ENCODE peak calls at places on chromosome 2, in seven cellular contexts. R is endothelial cell of umbilical vein; Y is tibial artery; T is HCT116; P is GM06990; I is CD8-positive, alpha-beta T cell; X is uterus. D is an unnamed sample.

GRCh38 chr2:100924520-100925451 is 77.3 kb upstream of the RPL31 start:
- DNase-seq in R (peak; percentile 99), Y (no peak), T (no peak), P (peak; percentile 53), I (no peak), X (peak; percentile 29), D (peak; percentile 43)

GRCh38 chr2:216989335-216990129 is 129.7 kb upstream of the TNP1 start:
- DNase-seq in R (no peak), Y (no peak), T (no peak), P (no peak), I (no peak), X (no peak), D (no peak)

GRCh38 chr2:143068094-143068890 is 60.9 kb upstream of the ARHGAP15 start:
- DNase-seq in R (peak; percentile 6), Y (no peak), T (no peak), P (no peak), I (no peak), X (no peak), D (no peak)

GRCh38 chr2:86271248-86271647 is 66.2 kb downstream of the REEP1 start:
- DNase-seq in R (no peak), Y (no peak), T (no peak), P (no peak), I (no peak), X (no peak), D (no peak)

GRCh38 chr2:238635637-238636036 is 208.9 kb downstream of the ASB1 start:
- DNase-seq in R (no peak), Y (no peak), T (no peak), P (no peak), I (no peak), X (peak; percentile 63), D (no peak)

GRCh38 chr2:128780434-128781080 is 461.9 kb upstream of the HS6ST1 start:
- DNase-seq in R (no peak), Y (no peak), T (no peak), P (no peak), I (no peak), X (no peak), D (no peak)

GRCh38 chr2:25194576-25195122 is 26.3 kb upstream of the POMC start:
- DNase-seq in R (no peak), Y (no peak), T (no peak), P (no peak), I (no peak), X (no peak), D (no peak)

GRCh38 chr2:15588329-15588919 is 3.2 kb upstream of the DDX1 start:
- DNase-seq in R (peak; percentile 68), Y (no peak), T (peak; percentile 53), P (no peak), I (no peak), X (peak; percentile 17), D (peak; percentile 39)

GRCh38 chr2:15984367-15985255 is 44.3 kb downstream of the MYCN start:
- DNase-seq in R (no peak), Y (no peak), T (no peak), P (no peak), I (no peak), X (no peak), D (no peak)

GRCh38 chr2:176744156-176744555 is 468.4 kb upstream of the HNRNPA3 start:
- DNase-seq in R (no peak), Y (no peak), T (no peak), P (no peak), I (no peak), X (no peak), D (no peak)

GRCh38 chr2:70984228-70984575 is 5.8 kb downstream of the ANKRD53 start:
- DNase-seq in R (no peak), Y (peak; percentile 28), T (no peak), P (no peak), I (no peak), X (peak; percentile 5), D (no peak)

GRCh38 chr2:70985956-70986355 is 7.5 kb downstream of the ANKRD53 start:
- DNase-seq in R (no peak), Y (peak; percentile 32), T (no peak), P (no peak), I (no peak), X (peak; percentile 5), D (no peak)

GRCh38 chr2:70985283-70985688 is 6.9 kb downstream of the ANKRD53 start:
- DNase-seq in R (no peak), Y (peak; percentile 62), T (no peak), P (no peak), I (no peak), X (peak; percentile 9), D (no peak)

GRCh38 chr2:70983506-70984227 is 5.2 kb downstream of the ANKRD53 start:
- DNase-seq in R (no peak), Y (peak; percentile 24), T (no peak), P (no peak), I (no peak), X (no peak), D (no peak)

DNA sequence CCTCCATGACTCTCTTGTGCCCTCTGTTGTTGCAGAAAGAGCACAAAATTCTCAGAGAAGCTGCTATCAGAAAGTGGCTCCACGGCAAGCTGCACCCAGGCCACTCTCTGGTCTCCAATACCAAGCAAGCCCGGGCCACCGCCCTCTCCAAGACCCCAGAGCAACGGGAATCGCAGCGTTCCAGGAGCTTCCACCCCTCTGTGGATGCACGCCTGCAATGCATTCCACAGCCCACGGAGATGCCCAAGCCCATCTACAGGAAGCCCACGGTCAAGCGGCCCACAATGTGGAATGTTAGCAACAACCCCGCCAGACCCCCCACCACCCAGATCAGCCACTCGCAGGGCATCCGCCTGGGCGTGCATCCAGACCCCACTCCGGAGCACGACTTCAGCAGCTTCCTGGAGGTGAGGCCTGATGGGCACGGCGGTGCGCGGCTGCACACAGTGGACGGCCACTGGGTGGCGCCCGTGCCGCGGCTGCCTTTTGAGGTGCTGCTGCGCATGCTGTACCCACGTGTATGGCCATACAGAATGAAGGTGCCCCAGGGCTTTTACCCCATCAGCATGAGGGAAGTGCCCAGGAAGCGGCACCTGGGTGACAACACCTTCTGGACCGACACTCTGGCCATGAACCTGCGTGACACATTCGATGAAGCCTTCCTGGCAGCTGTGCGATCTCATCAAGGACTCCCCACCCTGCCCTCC is 6.3 kb downstream of the ANKRD53 start:
- DNase-seq in R (peak; percentile 58), Y (peak; percentile 63), T (peak; percentile 27), P (peak; percentile 85), I (peak; percentile 68), X (peak; percentile 46), D (peak; percentile 60)
- TF ChIP-seq CTCF in R (peak; percentile 96), Y (peak; percentile 54), T (peak; percentile 62), P (peak; percentile 90), I (peak; percentile 84), X (peak; percentile 63), D (peak; percentile 72)

GRCh38 chr2:240024766-240025165 is 376 bp downstream of the NDUFA10 start:
- DNase-seq in R (peak; percentile 15), Y (peak; percentile 61), T (no peak), P (no peak), I (peak; percentile 5), X (no peak), D (no peak)

GRCh38 chr2:240021488-240022104 is 3.5 kb downstream of the NDUFA10 start:
- DNase-seq in R (peak; percentile 65), Y (peak; percentile 72), T (peak; percentile 28), P (no peak), I (peak; percentile 39), X (peak; percentile 35), D (peak; percentile 61)

GRCh38 chr2:240018071-240018750 is 6.9 kb downstream of the NDUFA10 start:
- DNase-seq in R (no peak), Y (no peak), T (no peak), P (no peak), I (no peak), X (no peak), D (no peak)

DNA sequence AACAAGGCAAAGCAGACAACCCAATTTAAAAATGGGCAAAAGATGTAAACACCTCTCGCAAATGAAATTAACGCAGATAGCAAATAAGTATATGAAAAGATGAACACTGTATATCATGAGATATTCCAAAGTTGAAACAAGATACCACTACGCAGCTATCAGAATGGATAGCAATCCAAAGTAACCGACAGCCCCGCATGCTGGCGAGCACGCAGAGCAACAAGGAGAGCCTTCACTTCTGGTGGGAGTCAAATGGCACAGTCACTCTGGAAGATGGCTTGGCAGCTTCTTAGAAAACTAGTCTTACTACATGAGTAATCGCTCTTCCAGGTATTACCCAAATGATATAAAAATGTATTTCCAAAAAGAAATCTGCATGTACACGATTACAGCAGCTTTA is 1.4 kb downstream of the NDUFA10 start:
- DNase-seq in R (no peak), Y (no peak), T (no peak), P (no peak), I (no peak), X (no peak), D (no peak)
- H3K4me3 ChIP-seq in R (no peak overlapping the region), Y (no peak overlapping the region), T (peak overlapping the region; percentile 85), P (peak overlapping the region; percentile 90), I (no peak overlapping the region), X (no peak overlapping the region), D (no peak overlapping the region)

DNA sequence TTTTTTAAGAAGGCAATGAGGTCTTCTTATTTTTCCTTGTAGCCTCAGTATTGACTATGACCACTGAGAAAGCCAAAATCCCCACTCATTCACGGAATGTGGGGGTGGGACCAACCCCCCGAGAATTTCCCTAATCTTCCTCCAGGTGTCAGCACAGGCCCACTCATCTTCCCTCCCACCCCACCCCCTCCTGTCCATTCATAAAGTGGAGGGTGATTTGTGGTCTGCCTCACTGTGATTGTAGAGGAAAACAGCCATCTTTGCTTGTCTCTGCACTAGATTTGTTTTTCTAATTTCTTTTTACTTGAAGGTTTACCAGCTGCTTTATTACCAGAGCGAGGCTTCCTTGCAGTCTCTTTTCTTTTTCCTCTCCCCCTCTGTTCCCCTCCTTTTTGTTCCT is 171.7 kb downstream of the ICOS start:
- DNase-seq in R (peak; percentile 73), Y (no peak), T (peak; percentile 3), P (peak; percentile 10), I (peak; percentile 23), X (peak; percentile 35), D (peak; percentile 16)
- TF ChIP-seq CTCF in R (peak; percentile 25), Y (no peak), T (peak; percentile 21), P (peak; percentile 69), I (peak; percentile 82), X (peak; percentile 78), D (peak; percentile 63)

GRCh38 chr2:207126724-207127314 is 38.9 kb downstream of the KLF7 start:
- DNase-seq in R (no peak), Y (no peak), T (no peak), P (no peak), I (no peak), X (no peak), D (no peak)

GRCh38 chr2:207129821-207130220 is 35.9 kb downstream of the KLF7 start:
- DNase-seq in R (no peak), Y (no peak), T (no peak), P (no peak), I (no peak), X (no peak), D (no peak)

GRCh38 chr2:207130958-207131521 is 34.7 kb downstream of the KLF7 start:
- DNase-seq in R (no peak), Y (no peak), T (no peak), P (no peak), I (no peak), X (no peak), D (no peak)

GRCh38 chr2:207131634-207132418 is 33.9 kb downstream of the KLF7 start:
- DNase-seq in R (peak; percentile 71), Y (no peak), T (no peak), P (no peak), I (no peak), X (no peak), D (no peak)

DNA sequence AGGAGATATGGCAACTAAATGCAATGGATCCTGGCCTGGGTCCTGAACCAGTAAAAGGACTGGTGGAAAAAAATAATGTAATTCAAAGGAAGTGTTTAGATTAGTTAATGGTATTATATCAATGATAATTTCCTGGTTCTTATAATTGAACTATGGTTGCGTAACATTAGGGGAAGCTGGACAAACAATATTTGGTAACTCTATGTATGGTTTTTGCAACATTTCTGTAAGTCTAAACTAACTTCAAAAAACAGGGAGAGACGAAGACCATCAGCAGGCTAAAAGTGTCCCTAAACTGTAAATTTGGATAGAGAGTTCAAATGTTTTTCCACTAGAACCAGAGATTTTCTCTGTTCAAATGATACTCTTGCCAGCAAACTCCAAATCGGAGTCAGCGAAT is 36.9 kb downstream of the KLF7 start:
- DNase-seq in R (no peak), Y (no peak), T (no peak), P (no peak), I (no peak), X (no peak), D (no peak)
- H3K4me3 ChIP-seq in R (no peak overlapping the region), Y (no peak overlapping the region), T (no peak overlapping the region), P (no peak overlapping the region), I (no peak overlapping the region), X (no peak overlapping the region), D (no peak overlapping the region)